ENCODE peak calls at places on chromosomes 2 and 18, in ten cellular contexts. One of them, this sample, is unnamed.

GRCh38 chr2:75406138-75406537 is 154.6 kb downstream of the EVA1A start:
- DNase-seq in fibroblast of pulmonary artery: no peak
- DNase-seq in B cell: no peak
- DNase-seq in heart right ventricle: no peak
- DNase-seq in prostate gland: no peak
- DNase-seq in esophagus squamous epithelium: no peak
- DNase-seq in tibial artery: no peak
- DNase-seq in A549: no peak
- DNase-seq in Caco-2: no peak
- DNase-seq in H9: no peak
- DNase-seq in this sample: no peak

GRCh38 chr2:157894694-157895450 is 18.7 kb upstream of the ACVR1 start:
- DNase-seq in fibroblast of pulmonary artery: peak; percentile 68
- DNase-seq in B cell: no peak
- DNase-seq in heart right ventricle: no peak
- DNase-seq in prostate gland: peak; percentile 13
- DNase-seq in esophagus squamous epithelium: no peak
- DNase-seq in tibial artery: no peak
- DNase-seq in A549: no peak
- DNase-seq in Caco-2: no peak
- DNase-seq in H9: no peak
- DNase-seq in this sample: no peak

GRCh38 chr2:231611273-231612198 is 18.9 kb downstream of the TEX44 start:
- DNase-seq in fibroblast of pulmonary artery: peak; percentile 49
- DNase-seq in B cell: no peak
- DNase-seq in heart right ventricle: no peak
- DNase-seq in prostate gland: no peak
- DNase-seq in esophagus squamous epithelium: no peak
- DNase-seq in tibial artery: peak; percentile 70
- DNase-seq in A549: peak; percentile 92
- DNase-seq in Caco-2: no peak
- DNase-seq in H9: peak; percentile 84
- DNase-seq in this sample: peak; percentile 54

GRCh38 chr2:231708773-231709635 is 679 bp downstream of the PTMA start:
- DNase-seq in fibroblast of pulmonary artery: peak; percentile 38
- DNase-seq in B cell: peak; percentile 77
- DNase-seq in heart right ventricle: peak; percentile 61
- DNase-seq in prostate gland: peak; percentile 24
- DNase-seq in esophagus squamous epithelium: no peak
- DNase-seq in tibial artery: no peak
- DNase-seq in A549: no peak
- DNase-seq in Caco-2: no peak
- DNase-seq in H9: no peak
- DNase-seq in this sample: no peak

GRCh38 chr2:198441876-198442275 is 637.5 kb downstream of the PLCL1 start:
- DNase-seq in fibroblast of pulmonary artery: no peak
- DNase-seq in B cell: no peak
- DNase-seq in heart right ventricle: no peak
- DNase-seq in prostate gland: no peak
- DNase-seq in esophagus squamous epithelium: no peak
- DNase-seq in tibial artery: no peak
- DNase-seq in A549: no peak
- DNase-seq in Caco-2: no peak
- DNase-seq in H9: no peak
- DNase-seq in this sample: no peak

GRCh38 chr2:46737577-46737976 is 178.0 kb downstream of the MCFD2 start:
- DNase-seq in fibroblast of pulmonary artery: peak; percentile 39
- DNase-seq in B cell: no peak
- DNase-seq in heart right ventricle: no peak
- DNase-seq in prostate gland: peak; percentile 8
- DNase-seq in esophagus squamous epithelium: no peak
- DNase-seq in tibial artery: no peak
- DNase-seq in A549: peak; percentile 28
- DNase-seq in Caco-2: peak; percentile 46
- DNase-seq in H9: no peak
- DNase-seq in this sample: no peak

GRCh38 chr2:52877703-52878102 is 889.9 kb upstream of the CHAC2 start:
- DNase-seq in fibroblast of pulmonary artery: no peak
- DNase-seq in B cell: no peak
- DNase-seq in heart right ventricle: no peak
- DNase-seq in prostate gland: no peak
- DNase-seq in esophagus squamous epithelium: no peak
- DNase-seq in tibial artery: no peak
- DNase-seq in A549: no peak
- DNase-seq in Caco-2: no peak
- DNase-seq in H9: no peak
- DNase-seq in this sample: no peak

GRCh38 chr18:51936115-51936514 is 403.9 kb upstream of the DCC start:
- DNase-seq in fibroblast of pulmonary artery: no peak
- DNase-seq in B cell: no peak
- DNase-seq in heart right ventricle: no peak
- DNase-seq in prostate gland: no peak
- DNase-seq in esophagus squamous epithelium: no peak
- DNase-seq in tibial artery: no peak
- DNase-seq in A549: no peak
- DNase-seq in Caco-2: no peak
- DNase-seq in H9: no peak
- DNase-seq in this sample: no peak

GRCh38 chr2:85926931-85927527 is 38.2 kb upstream of the ST3GAL5 start:
- DNase-seq in fibroblast of pulmonary artery: peak; percentile 49
- DNase-seq in B cell: no peak
- DNase-seq in heart right ventricle: no peak
- DNase-seq in prostate gland: no peak
- DNase-seq in esophagus squamous epithelium: no peak
- DNase-seq in tibial artery: no peak
- DNase-seq in A549: no peak
- DNase-seq in Caco-2: no peak
- DNase-seq in H9: no peak
- DNase-seq in this sample: no peak

GRCh38 chr18:42024131-42024530 is 69.1 kb downstream of the PIK3C3 start:
- DNase-seq in fibroblast of pulmonary artery: no peak
- DNase-seq in B cell: no peak
- DNase-seq in heart right ventricle: no peak
- DNase-seq in prostate gland: no peak
- DNase-seq in esophagus squamous epithelium: no peak
- DNase-seq in tibial artery: no peak
- DNase-seq in A549: no peak
- DNase-seq in Caco-2: no peak
- DNase-seq in H9: no peak
- DNase-seq in this sample: no peak

GRCh38 chr2:215755651-215756350 is 257.6 kb downstream of the MREG start:
- DNase-seq in fibroblast of pulmonary artery: no peak
- DNase-seq in B cell: no peak
- DNase-seq in heart right ventricle: no peak
- DNase-seq in prostate gland: no peak
- DNase-seq in esophagus squamous epithelium: no peak
- DNase-seq in tibial artery: no peak
- DNase-seq in A549: no peak
- DNase-seq in Caco-2: no peak
- DNase-seq in H9: no peak
- DNase-seq in this sample: no peak

GRCh38 chr2:43737097-43737854 is 36.6 kb upstream of the DYNC2LI1 start:
- DNase-seq in fibroblast of pulmonary artery: peak; percentile 84
- DNase-seq in B cell: no peak
- DNase-seq in heart right ventricle: no peak
- DNase-seq in prostate gland: no peak
- DNase-seq in esophagus squamous epithelium: no peak
- DNase-seq in tibial artery: peak; percentile 47
- DNase-seq in A549: no peak
- DNase-seq in Caco-2: no peak
- DNase-seq in H9: no peak
- DNase-seq in this sample: peak; percentile 88

GRCh38 chr2:240463274-240463865 is 27.9 kb downstream of the GPC1 start:
- DNase-seq in fibroblast of pulmonary artery: no peak
- DNase-seq in B cell: no peak
- DNase-seq in heart right ventricle: peak; percentile 10
- DNase-seq in prostate gland: peak; percentile 3
- DNase-seq in esophagus squamous epithelium: no peak
- DNase-seq in tibial artery: peak; percentile 14
- DNase-seq in A549: no peak
- DNase-seq in Caco-2: no peak
- DNase-seq in H9: peak; percentile 22
- DNase-seq in this sample: no peak

GRCh38 chr2:172095146-172095904 is 7.4 kb downstream of the DLX2 start:
- DNase-seq in fibroblast of pulmonary artery: peak; percentile 82
- DNase-seq in B cell: peak; percentile 74
- DNase-seq in heart right ventricle: peak; percentile 36
- DNase-seq in prostate gland: peak; percentile 70
- DNase-seq in esophagus squamous epithelium: no peak
- DNase-seq in tibial artery: no peak
- DNase-seq in A549: peak; percentile 62
- DNase-seq in Caco-2: peak; percentile 68
- DNase-seq in H9: peak; percentile 86
- DNase-seq in this sample: no peak

DNA sequence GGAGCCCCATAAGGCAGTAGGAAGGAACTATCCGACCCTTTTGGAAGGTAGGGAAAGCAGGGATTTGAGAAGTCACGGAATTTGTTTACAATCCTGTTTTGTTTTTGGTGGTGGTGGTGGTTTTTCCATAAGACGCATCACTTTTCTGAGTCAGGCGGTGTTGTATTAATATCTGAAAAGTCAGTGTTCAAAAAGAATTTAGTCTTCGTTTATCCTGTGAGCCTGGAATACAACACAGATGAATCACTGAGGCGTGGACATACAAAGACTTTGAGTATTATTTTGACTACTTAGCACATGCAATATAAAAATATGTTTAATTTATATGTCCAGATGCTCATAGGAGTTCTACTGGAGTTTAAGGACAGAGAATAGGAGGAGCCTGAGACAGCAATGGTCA is 780 bp downstream of the ZNF892 start:
- DNase-seq in fibroblast of pulmonary artery: peak; percentile 9
- DNase-seq in B cell: no peak
- DNase-seq in heart right ventricle: no peak
- DNase-seq in prostate gland: no peak
- DNase-seq in esophagus squamous epithelium: no peak
- DNase-seq in tibial artery: no peak
- DNase-seq in A549: no peak
- DNase-seq in Caco-2: no peak
- DNase-seq in H9: no peak
- DNase-seq in this sample: no peak
- TF ChIP-seq CTCF in fibroblast of pulmonary artery: no peak
- TF ChIP-seq CTCF in B cell: no peak
- TF ChIP-seq CTCF in heart right ventricle: no peak
- TF ChIP-seq CTCF in prostate gland: no peak
- TF ChIP-seq CTCF in esophagus squamous epithelium: no peak
- TF ChIP-seq CTCF in tibial artery: no peak
- TF ChIP-seq CTCF in A549: no peak
- TF ChIP-seq CTCF in Caco-2: no peak
- TF ChIP-seq CTCF in H9: no peak
- TF ChIP-seq CTCF in this sample: no peak

GRCh38 chr2:3535794-3536681 is 16.7 kb upstream of the ADI1 start:
- DNase-seq in fibroblast of pulmonary artery: peak; percentile 89
- DNase-seq in B cell: no peak
- DNase-seq in heart right ventricle: peak; percentile 68
- DNase-seq in prostate gland: no peak
- DNase-seq in esophagus squamous epithelium: peak; percentile 15
- DNase-seq in tibial artery: peak; percentile 71
- DNase-seq in A549: no peak
- DNase-seq in Caco-2: peak; percentile 80
- DNase-seq in H9: no peak
- DNase-seq in this sample: peak; percentile 79

GRCh38 chr2:3535467-3535793 is 16.1 kb upstream of the ADI1 start:
- DNase-seq in fibroblast of pulmonary artery: no peak
- DNase-seq in B cell: peak; percentile 15
- DNase-seq in heart right ventricle: no peak
- DNase-seq in prostate gland: no peak
- DNase-seq in esophagus squamous epithelium: no peak
- DNase-seq in tibial artery: no peak
- DNase-seq in A549: no peak
- DNase-seq in Caco-2: peak; percentile 60
- DNase-seq in H9: no peak
- DNase-seq in this sample: no peak

GRCh38 chr2:3539836-3540235 is 18.3 kb downstream of the RNASEH1 start:
- DNase-seq in fibroblast of pulmonary artery: no peak
- DNase-seq in B cell: no peak
- DNase-seq in heart right ventricle: no peak
- DNase-seq in prostate gland: no peak
- DNase-seq in esophagus squamous epithelium: no peak
- DNase-seq in tibial artery: no peak
- DNase-seq in A549: no peak
- DNase-seq in Caco-2: peak; percentile 20
- DNase-seq in H9: no peak
- DNase-seq in this sample: no peak

GRCh38 chr2:3534251-3534814 is 15.0 kb upstream of the ADI1 start:
- DNase-seq in fibroblast of pulmonary artery: no peak
- DNase-seq in B cell: no peak
- DNase-seq in heart right ventricle: no peak
- DNase-seq in prostate gland: no peak
- DNase-seq in esophagus squamous epithelium: no peak
- DNase-seq in tibial artery: no peak
- DNase-seq in A549: no peak
- DNase-seq in Caco-2: no peak
- DNase-seq in H9: no peak
- DNase-seq in this sample: no peak

GRCh38 chr2:3536682-3537632 is 17.6 kb upstream of the ADI1 start:
- DNase-seq in fibroblast of pulmonary artery: peak; percentile 65
- DNase-seq in B cell: peak; percentile 19
- DNase-seq in heart right ventricle: peak; percentile 61
- DNase-seq in prostate gland: no peak
- DNase-seq in esophagus squamous epithelium: no peak
- DNase-seq in tibial artery: no peak
- DNase-seq in A549: peak; percentile 81
- DNase-seq in Caco-2: peak; percentile 87
- DNase-seq in H9: peak; percentile 77
- DNase-seq in this sample: no peak
- TF ChIP-seq CTCF in fibroblast of pulmonary artery: peak; percentile 59
- TF ChIP-seq CTCF in B cell: no peak
- TF ChIP-seq CTCF in heart right ventricle: peak; percentile 44
- TF ChIP-seq CTCF in prostate gland: no peak
- TF ChIP-seq CTCF in esophagus squamous epithelium: peak; percentile 8
- TF ChIP-seq CTCF in tibial artery: peak; percentile 50
- TF ChIP-seq CTCF in A549: peak; percentile 43
- TF ChIP-seq CTCF in Caco-2: peak; percentile 46
- TF ChIP-seq CTCF in H9: peak; percentile 66
- TF ChIP-seq CTCF in this sample: peak; percentile 72

DNA sequence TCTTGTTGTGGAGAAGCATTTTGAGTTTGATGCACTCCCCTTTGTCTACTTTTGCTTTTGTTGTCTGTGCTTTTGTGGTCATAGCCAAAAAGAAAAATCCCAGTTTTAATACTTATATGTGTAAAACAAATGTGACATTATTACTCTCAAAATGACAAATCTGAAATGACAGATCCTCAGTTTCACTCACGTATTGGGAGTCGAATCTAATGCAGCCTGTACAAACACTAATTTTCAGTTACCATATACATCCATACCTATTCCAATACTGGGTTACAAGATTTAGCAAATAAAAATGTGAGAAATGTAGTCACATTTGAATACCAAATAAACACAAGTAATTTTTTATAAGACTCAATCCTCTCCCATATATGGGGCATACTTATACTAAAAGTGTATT is 148.2 kb upstream of the ZNF516 start:
- DNase-seq in fibroblast of pulmonary artery: no peak
- DNase-seq in B cell: no peak
- DNase-seq in heart right ventricle: no peak
- DNase-seq in prostate gland: no peak
- DNase-seq in esophagus squamous epithelium: no peak
- DNase-seq in tibial artery: no peak
- DNase-seq in A549: no peak
- DNase-seq in Caco-2: no peak
- DNase-seq in H9: no peak
- DNase-seq in this sample: no peak
- TF ChIP-seq CTCF in fibroblast of pulmonary artery: no peak
- TF ChIP-seq CTCF in B cell: no peak
- TF ChIP-seq CTCF in heart right ventricle: no peak
- TF ChIP-seq CTCF in prostate gland: no peak
- TF ChIP-seq CTCF in esophagus squamous epithelium: no peak
- TF ChIP-seq CTCF in tibial artery: no peak
- TF ChIP-seq CTCF in A549: no peak
- TF ChIP-seq CTCF in Caco-2: no peak
- TF ChIP-seq CTCF in H9: no peak
- TF ChIP-seq CTCF in this sample: no peak

GRCh38 chr18:36620801-36621200 is 208.0 kb downstream of the TPGS2 start:
- DNase-seq in fibroblast of pulmonary artery: peak; percentile 13
- DNase-seq in B cell: no peak
- DNase-seq in heart right ventricle: no peak
- DNase-seq in prostate gland: no peak
- DNase-seq in esophagus squamous epithelium: no peak
- DNase-seq in tibial artery: no peak
- DNase-seq in A549: no peak
- DNase-seq in Caco-2: no peak
- DNase-seq in H9: no peak
- DNase-seq in this sample: no peak
- TF ChIP-seq CTCF in fibroblast of pulmonary artery: peak; percentile 3
- TF ChIP-seq CTCF in B cell: no peak
- TF ChIP-seq CTCF in heart right ventricle: no peak
- TF ChIP-seq CTCF in prostate gland: no peak
- TF ChIP-seq CTCF in esophagus squamous epithelium: no peak
- TF ChIP-seq CTCF in tibial artery: no peak
- TF ChIP-seq CTCF in A549: no peak
- TF ChIP-seq CTCF in Caco-2: no peak
- TF ChIP-seq CTCF in H9: peak; percentile 39
- TF ChIP-seq CTCF in this sample: no peak

This sample was measured in retinal pigment epithelial cell.